ENCODE peak calls at places on chromosomes 13 and 19, in seven cellular contexts. Y is CD4-positive, alpha-beta T cell; U is lower lobe of right lung; M is adrenal gland; O is nephron progenitor cell; P is BJ; T is A549. S is an unnamed sample.

GRCh38 chr13:46535822-46536221 is 17.1 kb upstream of the LRCH1 start:
- DNase-seq in U (no peak), M (no peak), T (no peak), Y (no peak), O (no peak), P (no peak), S (no peak)

GRCh38 chr13:101520672-101521071 is 68.2 kb downstream of the ITGBL1 start:
- DNase-seq in Y (no peak), P (no peak), M (no peak), U (no peak), T (no peak), O (no peak), S (no peak)

GRCh38 chr19:1162404-1163282 is 11.4 kb downstream of the SBNO2 start:
- DNase-seq in O (no peak), T (no peak), Y (no peak), U (peak; percentile 47), P (no peak), M (no peak), S (no peak)

GRCh38 chr13:67267136-67267535 is 37.0 kb upstream of the PCDH9 start:
- DNase-seq in Y (no peak), O (no peak), P (no peak), M (no peak), T (no peak), U (no peak), S (no peak)

GRCh38 chr19:45613926-45614725 is 12.1 kb upstream of the GPR4 start:
- DNase-seq in P (peak; percentile 84), T (peak; percentile 99), O (no peak), M (peak; percentile 51), U (no peak), Y (no peak), S (no peak)

GRCh38 chr13:23610187-23610576 is 40.0 kb downstream of the TNFRSF19 start:
- DNase-seq in O (no peak), T (no peak), M (no peak), Y (no peak), P (no peak), U (no peak), S (no peak)

GRCh38 chr13:80441968-80442367 is 101.0 kb upstream of the SPRY2 start:
- DNase-seq in P (no peak), Y (no peak), O (no peak), M (no peak), U (no peak), T (no peak), S (no peak)

GRCh38 chr13:87356314-87356713 is 314.9 kb upstream of the SLITRK5 start:
- DNase-seq in M (no peak), U (peak; percentile 47), T (no peak), Y (no peak), O (no peak), P (no peak), S (no peak)

GRCh38 chr13:40637644-40638043 is 28.8 kb downstream of the FOXO1 start:
- DNase-seq in O (no peak), U (no peak), M (no peak), T (no peak), Y (no peak), P (no peak), S (no peak)

GRCh38 chr19:611506-611869 is 21.8 kb downstream of the HCN2 start:
- DNase-seq in O (no peak), M (no peak), T (no peak), Y (peak; percentile 26), U (no peak), P (peak; percentile 93), S (no peak)

GRCh38 chr13:101919541-101920306 is 467.2 kb downstream of the ITGBL1 start:
- DNase-seq in U (no peak), O (peak; percentile 88), T (no peak), Y (no peak), M (no peak), P (no peak), S (no peak)

GRCh38 chr13:96994849-96995243 is 570 bp upstream of the OXGR1 start:
- DNase-seq in M (no peak), Y (no peak), U (no peak), P (no peak), O (no peak), T (no peak), S (no peak)

GRCh38 chr13:23739597-23739996 is 149.6 kb downstream of the MIPEP start:
- DNase-seq in Y (no peak), T (no peak), P (no peak), M (no peak), O (no peak), U (no peak), S (no peak)

GRCh38 chr13:23621316-23621645 is 51.1 kb downstream of the TNFRSF19 start:
- DNase-seq in T (peak; percentile 36), Y (no peak), P (peak; percentile 57), M (peak; percentile 28), U (no peak), O (no peak), S (no peak)

GRCh38 chr13:110882972-110883371 is 31.9 kb downstream of the ANKRD10 start:
- DNase-seq in Y (no peak), M (no peak), P (no peak), O (no peak), T (no peak), U (no peak), S (no peak)

GRCh38 chr13:20161275-20161950 is 561 bp upstream of the GJA3 start:
- DNase-seq in P (no peak), Y (no peak), M (no peak), U (no peak), T (no peak), O (peak; percentile 59), S (no peak)

GRCh38 chr19:17488593-17489391 is 18.5 kb downstream of the SLC27A1 start:
- DNase-seq in T (no peak), O (peak; percentile 94), P (no peak), M (peak; percentile 72), U (peak; percentile 94), Y (peak; percentile 59), S (no peak)

GRCh38 chr19:17490411-17490810 is 20.1 kb downstream of the SLC27A1 start:
- DNase-seq in T (no peak), P (no peak), U (no peak), O (no peak), Y (no peak), M (no peak), S (no peak)

GRCh38 chr19:17491287-17491686 is 20.2 kb upstream of the PGLS start:
- DNase-seq in O (no peak), U (no peak), T (no peak), M (no peak), Y (no peak), P (no peak), S (no peak)

GRCh38 chr19:17487240-17488121 is 17.2 kb downstream of the SLC27A1 start:
- DNase-seq in M (no peak), O (no peak), T (no peak), P (no peak), U (no peak), Y (no peak), S (no peak)

DNA sequence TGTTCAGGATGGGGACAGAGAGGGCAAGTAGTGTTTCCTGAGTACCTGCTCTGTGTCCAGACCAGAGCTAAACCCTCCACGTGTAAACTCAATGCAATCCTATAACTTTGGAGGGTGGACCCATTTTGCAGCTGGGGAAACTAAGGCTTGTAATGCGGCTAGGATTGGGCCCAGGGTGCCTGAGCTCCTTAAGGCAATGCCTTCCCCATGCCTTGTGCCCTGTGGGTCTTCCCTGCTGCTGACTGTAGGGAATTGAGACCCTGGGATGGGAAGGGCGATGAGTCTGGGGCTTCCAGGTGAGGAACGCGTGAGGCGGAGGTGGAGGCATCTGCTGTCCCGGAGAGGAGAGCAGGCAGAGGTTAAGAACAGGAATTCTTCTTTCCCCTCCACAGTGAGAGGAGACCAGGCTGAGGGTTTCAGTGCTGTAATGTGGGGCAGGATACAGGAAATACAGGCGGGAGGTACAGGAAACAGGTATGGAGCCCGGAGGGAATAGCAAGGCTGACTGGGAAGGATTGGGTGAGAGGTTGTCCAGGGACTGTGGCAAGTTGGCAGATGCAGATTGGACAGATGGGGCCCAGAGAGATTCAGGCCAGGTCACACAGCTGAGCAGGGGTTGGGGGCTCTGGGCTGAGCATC is 19.2 kb downstream of the SLC27A1 start:
- DNase-seq in T (no peak), U (no peak), M (no peak), O (no peak), P (no peak), Y (no peak), S (no peak)
- TF ChIP-seq CTCF in T (no peak), U (peak; percentile 2), M (no peak), O (peak; percentile 8), P (no peak), Y (no peak), S (no peak)

DNA sequence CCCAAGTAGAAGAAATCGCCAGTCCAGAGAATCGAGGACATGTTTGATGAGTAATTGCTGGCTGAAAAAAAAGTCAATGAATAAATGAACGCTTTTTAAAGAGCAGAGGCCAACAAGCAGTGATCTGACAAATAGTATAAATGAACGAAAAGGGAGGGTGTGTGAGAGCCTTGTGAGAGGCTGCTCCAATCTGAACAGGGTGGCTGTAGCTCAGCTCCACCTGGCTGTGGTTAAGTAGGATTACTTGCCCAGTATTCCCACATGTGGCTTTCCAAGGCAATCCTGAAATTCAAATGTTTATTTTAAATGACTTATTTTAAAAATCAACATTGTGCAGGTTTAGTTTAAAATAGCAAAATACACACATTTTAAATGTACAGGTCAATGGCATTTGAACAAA is 117.0 kb downstream of the TSHZ3 start:
- DNase-seq in Y (no peak), T (no peak), P (no peak), O (no peak), M (no peak), U (no peak), S (no peak)
- TF ChIP-seq CTCF in Y (no peak), T (no peak), P (no peak), O (no peak), M (no peak), U (no peak), S (peak; percentile 18)

DNA sequence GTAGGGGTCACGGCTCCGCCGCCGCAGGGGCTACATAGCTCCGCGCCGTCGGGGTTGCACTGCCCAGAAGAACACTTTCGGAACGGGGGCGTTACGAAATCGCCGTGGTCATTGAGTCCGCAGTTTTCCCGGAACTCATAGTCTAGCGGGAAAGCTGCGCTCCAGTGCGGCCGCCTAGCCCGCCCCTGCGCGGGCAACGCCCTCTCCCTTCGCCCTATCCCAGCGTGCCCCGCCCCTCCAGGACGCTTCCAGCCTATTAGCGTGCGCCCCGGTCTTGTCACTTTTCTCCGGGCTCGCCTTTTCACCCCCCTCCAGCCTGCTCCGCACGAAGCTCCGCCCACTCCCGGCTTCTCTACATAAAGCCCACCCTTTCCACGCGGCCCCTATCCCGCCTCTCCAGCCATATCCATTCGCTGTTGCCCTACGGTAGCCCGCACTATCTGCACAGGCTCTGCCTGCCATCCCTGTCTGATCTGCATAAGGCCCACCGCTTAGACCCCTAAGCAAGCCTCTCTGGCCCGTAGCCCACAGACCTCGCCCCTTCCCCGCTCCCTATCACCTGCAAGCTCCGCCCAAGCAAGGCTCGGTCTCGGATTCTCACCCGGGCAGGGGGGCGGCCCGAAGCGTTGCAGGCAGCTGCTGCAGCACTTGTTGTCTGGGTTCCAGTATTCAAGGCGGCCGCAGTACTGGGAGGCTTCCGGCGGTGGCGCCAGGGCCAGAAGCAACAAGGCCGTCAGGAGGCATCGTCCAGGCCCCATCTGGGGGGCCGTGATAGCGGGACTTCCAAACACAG is 1.6 kb downstream of the IGFLR1 start:
- DNase-seq in U (peak; percentile 99), M (peak; percentile 99), P (peak; percentile 76), Y (peak; percentile 91), O (peak; percentile 98), T (peak; percentile 100), S (peak; percentile 99)
- TF ChIP-seq CTCF in U (peak; percentile 18), M (no peak), P (peak; percentile 38), Y (no peak), O (peak; percentile 26), T (no peak), S (no peak)

DNA sequence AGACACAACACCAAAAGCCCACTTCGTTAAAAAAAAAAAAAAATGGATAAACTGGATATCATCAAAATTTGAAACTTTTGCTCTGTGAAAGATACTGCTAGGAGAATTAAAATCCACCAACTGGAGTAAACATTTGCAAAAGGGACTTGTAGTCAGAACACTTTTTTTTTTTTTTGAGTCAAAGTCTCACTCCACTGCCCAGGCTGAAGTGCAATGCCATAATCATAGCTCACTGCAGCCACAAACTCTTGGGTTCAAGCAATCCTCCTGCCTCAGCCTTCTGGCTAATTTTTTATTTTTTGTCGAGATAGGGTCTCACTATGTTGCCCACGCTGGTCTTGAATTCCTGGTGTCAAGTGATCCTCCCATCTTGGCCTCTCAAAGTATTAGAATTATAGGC is 9.7 kb downstream of the ELAVL1 start:
- DNase-seq in Y (no peak), T (no peak), P (no peak), O (no peak), M (no peak), U (no peak), S (no peak)
- TF ChIP-seq CTCF in Y (no peak), T (no peak), P (no peak), O (no peak), M (no peak), U (no peak), S (no peak)

S was measured in D721Med.